ENCODE peak calls at places on chromosomes 12 and 14, in ten cellular contexts. C is head of caudate nucleus; V is gastrocnemius medialis; T is activated gamma-delta T cell; G is CD8-positive, alpha-beta T cell; J is KG1; X is CD4-positive, CD25-positive, alpha-beta regulatory T cell; U is fibroblast of lung; N is PC-3; Y is DMS153. Q is an unnamed sample.

GRCh38 chr14:75322746-75323145 is 44.1 kb downstream of the FOS start:
- DNase-seq in G (no peak), V (no peak), U (no peak), T (no peak), N (no peak), J (no peak), C (no peak), X (no peak), Y (no peak), Q (no peak)

GRCh38 chr12:9701380-9702154 is 31.3 kb downstream of the CLECL1 start:
- DNase-seq in T (no peak), C (no peak), V (no peak), N (no peak), X (no peak), J (no peak), U (no peak), Y (no peak), G (no peak), Q (no peak)

GRCh38 chr12:28189774-28190320 is 409 bp upstream of the CCDC91 start:
- DNase-seq in X (peak; percentile 68), G (no peak), Y (no peak), V (no peak), J (no peak), T (no peak), N (no peak), U (no peak), C (peak; percentile 8), Q (no peak)

GRCh38 chr12:14955876-14956811 is 5.3 kb downstream of the ARHGDIB start:
- DNase-seq in C (no peak), U (no peak), Y (no peak), J (peak; percentile 15), X (peak; percentile 60), N (no peak), T (no peak), V (no peak), G (no peak), Q (no peak)

GRCh38 chr12:51748235-51748634 is 100.3 kb downstream of the FIGNL2 start:
- DNase-seq in T (no peak), J (no peak), C (no peak), N (no peak), X (no peak), G (no peak), V (no peak), U (no peak), Y (no peak), Q (no peak)

GRCh38 chr12:52662093-52663006 is 10.3 kb upstream of the KRT2 start:
- DNase-seq in T (no peak), V (no peak), J (no peak), G (no peak), X (no peak), U (no peak), C (no peak), Y (no peak), N (no peak), Q (no peak)

GRCh38 chr12:71138011-71138410 is 19.8 kb downstream of the TSPAN8 start:
- DNase-seq in N (no peak), Y (no peak), X (no peak), V (no peak), C (no peak), J (no peak), G (no peak), U (no peak), T (no peak), Q (no peak)

GRCh38 chr12:29725587-29726320 is 58.0 kb downstream of the TMTC1 start:
- DNase-seq in G (no peak), C (peak; percentile 41), N (no peak), T (no peak), V (peak; percentile 78), J (no peak), U (peak; percentile 74), X (no peak), Y (peak; percentile 42), Q (no peak)

GRCh38 chr14:78154827-78155226 is 15.3 kb upstream of the NRXN3 start:
- DNase-seq in X (no peak), C (peak; percentile 39), N (no peak), G (no peak), J (no peak), U (peak; percentile 9), T (no peak), Y (no peak), V (no peak), Q (no peak)

GRCh38 chr14:73245401-73246325 is 8.4 kb downstream of the PAPLN start:
- DNase-seq in J (no peak), Y (peak; percentile 49), T (peak; percentile 25), G (peak; percentile 25), N (no peak), V (no peak), U (peak; percentile 44), C (no peak), X (peak; percentile 54), Q (peak; percentile 86)

GRCh38 chr12:81080431-81080983 is 2.6 kb downstream of the ACSS3 start:
- DNase-seq in C (no peak), G (no peak), N (no peak), J (no peak), Y (no peak), V (no peak), U (peak; percentile 57), X (no peak), T (no peak), Q (no peak)

GRCh38 chr12:50166776-50167025 is 468 bp downstream of the CERS5 start:
- DNase-seq in U (peak; percentile 52), T (no peak), C (peak; percentile 27), G (no peak), V (no peak), J (no peak), N (no peak), X (peak; percentile 60), Y (no peak), Q (peak; percentile 45)

GRCh38 chr12:12319501-12320322 is 30.3 kb downstream of the MANSC1 start:
- DNase-seq in Y (no peak), V (no peak), U (peak; percentile 39), N (no peak), X (no peak), C (no peak), T (no peak), J (no peak), G (no peak), Q (no peak)

GRCh38 chr12:76670776-76671175 is 93.1 kb upstream of the ZDHHC17 start:
- DNase-seq in G (no peak), V (no peak), Y (no peak), N (peak; percentile 44), U (peak; percentile 67), J (no peak), T (no peak), C (no peak), X (no peak), Q (no peak)

GRCh38 chr12:67991158-67991557 is 1.9 kb downstream of the IFNG-AS1 start:
- DNase-seq in U (no peak), N (no peak), X (peak; percentile 32), C (no peak), V (no peak), Y (no peak), J (no peak), G (no peak), T (no peak), Q (peak; percentile 74)

GRCh38 chr12:81389550-81390099 is 311.7 kb downstream of the ACSS3 start:
- DNase-seq in J (no peak), T (no peak), C (no peak), N (no peak), U (no peak), V (no peak), Y (no peak), G (no peak), X (no peak), Q (no peak)

GRCh38 chr12:58588771-58589170 is 331.5 kb downstream of the LRIG3 start:
- DNase-seq in J (no peak), T (no peak), N (peak; percentile 22), C (no peak), G (no peak), V (no peak), X (no peak), Y (no peak), U (peak; percentile 30), Q (no peak)

Q was measured in B cell.